ENCODE peak calls at places on chromosomes 11 and 22, in four cellular contexts. F is cardiac fibroblast, T is brain microvascular endothelial cell, W is mammary epithelial cell. P is an unnamed sample.
A peak's percentile ranks its signal among the peaks of the same experiment; 100 is the strongest.

GRCh38 chr11:5689551-5689983 is at the start of gene TRIM22:
- DNase-seq in F (peak; percentile 93), T (peak; percentile 66), W (peak; percentile 75), P (peak; percentile 60)

GRCh38 chr11:133047036-133047800 is 485.1 kb downstream of the OPCML start:
- DNase-seq in F (no peak), T (no peak), W (no peak), P (no peak)

GRCh38 chr11:115760528-115760837 is 256.3 kb upstream of the CADM1 start:
- DNase-seq in F (no peak), T (no peak), W (no peak), P (peak; percentile 60)

GRCh38 chr11:36385121-36385530 is 89.0 kb downstream of the PRR5L start:
- DNase-seq in F (peak; percentile 81), T (no peak), W (no peak), P (no peak)

GRCh38 chr22:42217019-42217751 is 53.3 kb downstream of the TCF20 start:
- DNase-seq in F (no peak), T (no peak), W (no peak), P (no peak)

GRCh38 chr11:71505781-71506180 is 21.3 kb upstream of the KRTAP5-7 start:
- DNase-seq in F (no peak), T (no peak), W (no peak), P (peak; percentile 79)

GRCh38 chr11:114059984-114060401 is 482 bp downstream of the ZBTB16 start:
- DNase-seq in F (peak; percentile 62), T (no peak), W (peak; percentile 37), P (peak; percentile 69)

GRCh38 chr22:30429887-30430286 is 4.3 kb downstream of the MTFP1 start:
- DNase-seq in F (no peak), T (no peak), W (no peak), P (peak; percentile 79)

GRCh38 chr11:117809236-117810055 is 12.4 kb upstream of the DSCAML1 start:
- DNase-seq in F (peak; percentile 57), T (peak; percentile 32), W (peak; percentile 55), P (peak; percentile 87)

GRCh38 chr11:16098827-16099226 is 257.5 kb downstream of the SOX6 start:
- DNase-seq in F (no peak), T (no peak), W (no peak), P (no peak)

GRCh38 chr11:84465040-84465439 is 1162.1 kb downstream of the DLG2 start:
- DNase-seq in F (peak; percentile 13), T (no peak), W (no peak), P (no peak)

GRCh38 chr11:64176751-64177150 is 9.2 kb upstream of the STIP1 start:
- DNase-seq in F (no peak), T (no peak), W (no peak), P (no peak)

GRCh38 chr11:35077709-35078695 is 61.0 kb upstream of the CD44 start:
- DNase-seq in F (peak; percentile 74), T (peak; percentile 82), W (peak; percentile 92), P (no peak)

GRCh38 chr22:43343262-43343988 is at the start of gene SCUBE1:
- DNase-seq in F (peak; percentile 9), T (no peak), W (peak; percentile 14), P (peak; percentile 91)

GRCh38 chr22:42939941-42940653 is 74.9 kb downstream of the PACSIN2 start:
- DNase-seq in F (peak; percentile 85), T (peak; percentile 87), W (peak; percentile 72), P (peak; percentile 78)

GRCh38 chr22:45682069-45682468 is 10.4 kb downstream of the ATXN10 start:
- DNase-seq in F (no peak), T (no peak), W (no peak), P (no peak)

GRCh38 chr22:43618517-43618916 is 193.6 kb downstream of the EFCAB6 start:
- DNase-seq in F (no peak), T (no peak), W (no peak), P (no peak)

GRCh38 chr11:116062526-116063171 is 558.4 kb upstream of the CADM1 start:
- DNase-seq in F (no peak), T (no peak), W (no peak), P (no peak)

GRCh38 chr11:65506770-65507485 is 8.1 kb downstream of the MALAT1 start:
- DNase-seq in F (peak; percentile 96), T (peak; percentile 87), W (no peak), P (peak; percentile 84)

GRCh38 chr22:33270596-33270995 is 212.4 kb upstream of the SYN3 start:
- DNase-seq in F (no peak), T (no peak), W (no peak), P (no peak)

GRCh38 chr11:13525257-13525656 is 29.5 kb upstream of the PTH start:
- DNase-seq in F (no peak), T (no peak), W (no peak), P (no peak)

GRCh38 chr22:19756288-19757128 is 4.1 kb upstream of the TBX1 start:
- DNase-seq in F (peak; percentile 27), T (no peak), W (peak; percentile 48), P (peak; percentile 84)

GRCh38 chr22:17588606-17589005 is 25.3 kb downstream of the SLC25A18 start:
- DNase-seq in F (no peak), T (no peak), W (no peak), P (no peak)
- TF ChIP-seq CTCF in F (no peak), T (no peak), W (no peak), P (no peak)

DNA sequence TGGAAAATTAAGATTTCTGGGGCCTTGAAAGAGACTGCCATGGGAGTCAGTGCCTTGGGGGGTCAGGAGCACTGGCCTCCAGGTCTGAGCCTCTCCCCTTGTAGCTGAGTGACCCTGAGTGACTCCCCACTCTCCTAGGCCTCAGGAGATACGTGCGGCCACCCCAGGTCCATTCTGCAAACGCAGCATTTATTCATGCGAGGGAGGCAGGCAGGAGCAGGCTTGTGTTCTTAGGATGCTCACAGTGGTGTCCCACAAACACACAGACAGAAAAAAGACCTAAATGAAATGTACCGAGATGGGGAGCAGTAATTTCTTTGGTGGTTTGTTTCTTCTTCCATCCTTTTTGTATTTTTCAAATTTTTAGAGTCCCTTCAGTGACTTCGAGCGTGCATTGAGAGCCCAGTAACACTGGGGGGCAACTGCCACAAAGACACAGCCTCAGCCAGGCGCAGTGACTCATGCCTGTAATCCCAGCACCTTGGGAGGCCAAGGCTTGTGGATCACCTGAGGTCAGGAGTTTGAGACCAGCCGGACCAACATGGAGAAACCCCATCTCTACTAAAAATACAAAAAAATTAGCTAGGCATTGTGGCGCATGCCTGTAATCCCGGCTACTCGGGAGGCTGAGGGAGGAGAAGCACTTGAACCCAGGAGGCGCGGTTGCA is 22.9 kb upstream of the PRR5 start:
- DNase-seq in F (no peak), T (no peak), W (no peak), P (no peak)
- H3K4me3 ChIP-seq in F (no peak overlapping the region), T (no peak overlapping the region), W (no peak overlapping the region), P (no peak overlapping the region)

GRCh38 chr11:31987118-31988005 is 103.5 kb upstream of the RCN1 start:
- DNase-seq in F (no peak), T (no peak), W (no peak), P (peak; percentile 82)
- TF ChIP-seq CTCF in F (no peak), T (no peak), W (no peak), P (peak; percentile 29)

GRCh38 chr22:37245740-37246139 is 1.7 kb upstream of the RAC2 start:
- DNase-seq in F (no peak), T (no peak), W (no peak), P (no peak)

GRCh38 chr22:37242395-37242918 is 1.6 kb downstream of the RAC2 start:
- DNase-seq in F (peak; percentile 61), T (peak; percentile 38), W (peak; percentile 46), P (peak; percentile 65)

GRCh38 chr22:37243402-37244113 is 511 bp downstream of the RAC2 start:
- DNase-seq in F (no peak), T (no peak), W (no peak), P (peak; percentile 37)

GRCh38 chr22:37244922-37245722 is 1.1 kb upstream of the RAC2 start:
- DNase-seq in F (no peak), T (no peak), W (no peak), P (peak; percentile 49)

GRCh38 chr22:37244114-37244921 is at the start of gene RAC2:
- DNase-seq in F (peak; percentile 76), T (peak; percentile 36), W (peak; percentile 73), P (peak; percentile 82)
- H3K4me3 ChIP-seq in F (peak within 1 kb of the TSS; percentile 58), T (peak within 1 kb of the TSS; percentile 59), W (peak within 1 kb of the TSS; percentile 83), P (no peak within 1 kb of the TSS)

GRCh38 chr11:10906521-10906920 is 48.7 kb upstream of the ZBED5 start:
- DNase-seq in F (peak; percentile 54), T (peak; percentile 26), W (no peak), P (no peak)
- TF ChIP-seq CTCF in F (peak; percentile 36), T (peak; percentile 39), W (no peak), P (no peak)

GRCh38 chr11:1502168-1502955 is 15.8 kb upstream of the MOB2 start:
- DNase-seq in F (no peak), T (no peak), W (no peak), P (no peak)
- H3K4me3 ChIP-seq in F (no peak overlapping the region), T (no peak overlapping the region), W (no peak overlapping the region), P (no peak overlapping the region)

DNA sequence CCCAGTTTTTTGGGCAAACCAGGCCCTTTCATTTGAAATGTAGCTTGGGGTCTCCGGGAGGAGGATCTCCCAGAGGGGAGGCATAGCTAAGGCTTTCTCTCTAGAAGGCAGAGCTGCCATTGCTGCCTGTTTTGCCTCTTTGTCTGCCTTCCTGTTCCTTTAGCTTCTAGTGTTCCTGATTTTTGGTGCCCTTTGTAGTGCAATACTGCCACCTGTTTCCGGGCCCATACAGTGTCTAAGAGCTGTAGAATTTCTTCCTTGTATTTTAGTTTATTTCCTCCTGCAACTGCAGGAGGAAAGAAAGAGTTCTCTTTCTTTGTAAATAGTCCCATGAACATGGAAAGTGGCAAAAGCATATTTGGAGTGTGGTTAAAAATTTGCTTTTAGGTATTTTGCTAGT is 19.3 kb upstream of the GLYATL1 start:
- DNase-seq in F (no peak), T (no peak), W (no peak), P (no peak)
- TF ChIP-seq CTCF in F (no peak), T (no peak), W (no peak), P (no peak)

DNA sequence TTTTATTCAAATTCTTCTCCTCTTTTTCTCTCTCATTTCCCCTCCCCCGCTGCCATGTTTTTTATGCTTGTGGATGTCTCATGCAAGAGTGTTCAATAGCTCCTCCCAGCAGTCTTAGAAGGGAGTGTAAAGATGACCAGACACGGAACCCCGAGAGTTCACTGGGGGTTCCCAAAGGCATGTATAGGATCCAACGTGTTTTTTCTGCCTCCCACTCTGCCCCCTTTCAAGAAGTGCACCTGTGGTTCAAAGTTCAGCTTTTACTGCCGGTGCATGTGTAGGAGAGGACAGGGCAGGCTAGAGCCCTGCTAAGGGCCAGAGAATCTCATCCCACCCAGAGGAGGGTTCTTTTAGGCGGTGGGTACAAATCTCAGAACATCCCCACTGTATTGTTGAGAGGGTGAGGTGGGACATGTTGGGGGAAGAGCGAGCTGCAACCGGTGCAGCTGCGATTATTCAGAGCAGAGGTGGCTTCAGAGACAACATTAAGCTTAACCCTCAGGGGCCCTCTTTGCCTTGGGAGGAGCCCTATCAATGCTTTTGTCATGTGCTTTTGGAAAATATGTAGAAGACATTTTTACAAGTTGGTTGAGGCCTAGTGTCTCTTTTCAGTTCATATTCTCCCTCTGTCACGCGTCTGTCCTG is 14.5 kb downstream of the MIF start:
- DNase-seq in F (no peak), T (no peak), W (no peak), P (no peak)
- H3K4me3 ChIP-seq in F (no peak overlapping the region), T (no peak overlapping the region), W (no peak overlapping the region), P (no peak overlapping the region)

GRCh38 chr11:108111126-108111525 is 10.2 kb upstream of the ACAT1 start:
- DNase-seq in F (no peak), T (no peak), W (no peak), P (no peak)
- TF ChIP-seq CTCF in F (no peak), T (no peak), W (no peak), P (peak; percentile 27)

GRCh38 chr22:37805878-37806277 is 1.9 kb upstream of the GCAT start:
- DNase-seq in F (no peak), T (no peak), W (no peak), P (no peak)
- H3K4me3 ChIP-seq in F (peak overlapping the region; percentile 45), T (peak overlapping the region; percentile 78), W (peak overlapping the region; percentile 79), P (peak overlapping the region; percentile 92)